ENCODE peak calls at places on chromosomes 1 and 21, in seven cellular contexts. One of them, this sample, is unnamed.

GRCh38 chr21:43657355-43658093 is 1.8 kb downstream of the HSF2BP start:
- DNase-seq in tibial artery: no peak
- DNase-seq in GM23338: no peak
- DNase-seq in trophoblast cell: no peak
- DNase-seq in endodermal cell: no peak
- DNase-seq in neuronal stem cell: no peak
- DNase-seq in PC-3: no peak
- DNase-seq in this sample: no peak

GRCh38 chr1:93623875-93624274 is 57.8 kb downstream of the BCAR3 start:
- DNase-seq in tibial artery: no peak
- DNase-seq in GM23338: no peak
- DNase-seq in trophoblast cell: peak; percentile 59
- DNase-seq in endodermal cell: no peak
- DNase-seq in neuronal stem cell: no peak
- DNase-seq in PC-3: peak; percentile 67
- DNase-seq in this sample: peak; percentile 75

GRCh38 chr1:212731630-212732029 is 32.0 kb upstream of the BATF3 start:
- DNase-seq in tibial artery: no peak
- DNase-seq in GM23338: no peak
- DNase-seq in trophoblast cell: no peak
- DNase-seq in endodermal cell: no peak
- DNase-seq in neuronal stem cell: no peak
- DNase-seq in PC-3: no peak
- DNase-seq in this sample: no peak

GRCh38 chr21:21860888-21861287 is 862.7 kb downstream of the NCAM2 start:
- DNase-seq in tibial artery: no peak
- DNase-seq in GM23338: no peak
- DNase-seq in trophoblast cell: peak; percentile 7
- DNase-seq in endodermal cell: no peak
- DNase-seq in neuronal stem cell: no peak
- DNase-seq in PC-3: peak; percentile 12
- DNase-seq in this sample: peak; percentile 0

GRCh38 chr1:29800522-29800956 is 564.2 kb downstream of the PTPRU start:
- DNase-seq in tibial artery: no peak
- DNase-seq in GM23338: no peak
- DNase-seq in trophoblast cell: no peak
- DNase-seq in endodermal cell: no peak
- DNase-seq in neuronal stem cell: no peak
- DNase-seq in PC-3: peak; percentile 52
- DNase-seq in this sample: peak; percentile 76

GRCh38 chr1:51344602-51345299 is 14.4 kb upstream of the TTC39A start:
- DNase-seq in tibial artery: no peak
- DNase-seq in GM23338: peak; percentile 69
- DNase-seq in trophoblast cell: peak; percentile 54
- DNase-seq in endodermal cell: peak; percentile 89
- DNase-seq in neuronal stem cell: no peak
- DNase-seq in PC-3: peak; percentile 43
- DNase-seq in this sample: no peak

GRCh38 chr1:162972768-162973167 is 96.4 kb upstream of the RGS4 start:
- DNase-seq in tibial artery: no peak
- DNase-seq in GM23338: no peak
- DNase-seq in trophoblast cell: no peak
- DNase-seq in endodermal cell: no peak
- DNase-seq in neuronal stem cell: no peak
- DNase-seq in PC-3: no peak
- DNase-seq in this sample: no peak

GRCh38 chr21:37101384-37101783 is 28.3 kb downstream of the TTC3 start:
- DNase-seq in tibial artery: no peak
- DNase-seq in GM23338: no peak
- DNase-seq in trophoblast cell: no peak
- DNase-seq in endodermal cell: no peak
- DNase-seq in neuronal stem cell: no peak
- DNase-seq in PC-3: peak; percentile 12
- DNase-seq in this sample: peak; percentile 52

GRCh38 chr1:95716097-95716496 is 482.1 kb downstream of the RWDD3 start:
- DNase-seq in tibial artery: no peak
- DNase-seq in GM23338: no peak
- DNase-seq in trophoblast cell: no peak
- DNase-seq in endodermal cell: no peak
- DNase-seq in neuronal stem cell: no peak
- DNase-seq in PC-3: peak; percentile 11
- DNase-seq in this sample: peak; percentile 37

GRCh38 chr1:29826646-29827045 is 590.3 kb downstream of the PTPRU start:
- DNase-seq in tibial artery: no peak
- DNase-seq in GM23338: no peak
- DNase-seq in trophoblast cell: no peak
- DNase-seq in endodermal cell: no peak
- DNase-seq in neuronal stem cell: no peak
- DNase-seq in PC-3: no peak
- DNase-seq in this sample: no peak

GRCh38 chr1:44678120-44678519 is 3.6 kb downstream of the ARMH1 start:
- DNase-seq in tibial artery: no peak
- DNase-seq in GM23338: no peak
- DNase-seq in trophoblast cell: no peak
- DNase-seq in endodermal cell: no peak
- DNase-seq in neuronal stem cell: no peak
- DNase-seq in PC-3: no peak
- DNase-seq in this sample: no peak
- H3K4me3 ChIP-seq in tibial artery: no peak overlapping the region
- H3K4me3 ChIP-seq in GM23338: no peak overlapping the region
- H3K4me3 ChIP-seq in trophoblast cell: no peak overlapping the region
- H3K4me3 ChIP-seq in endodermal cell: no peak overlapping the region
- H3K4me3 ChIP-seq in neuronal stem cell: no peak overlapping the region
- H3K4me3 ChIP-seq in PC-3: no peak overlapping the region
- H3K4me3 ChIP-seq in this sample: no peak overlapping the region

GRCh38 chr1:28279721-28280120 is 20.4 kb downstream of the SESN2 start:
- DNase-seq in tibial artery: no peak
- DNase-seq in GM23338: no peak
- DNase-seq in trophoblast cell: peak; percentile 74
- DNase-seq in endodermal cell: no peak
- DNase-seq in neuronal stem cell: no peak
- DNase-seq in PC-3: no peak
- DNase-seq in this sample: no peak
- H3K36me3 ChIP-seq in tibial artery: peaks cover 52% of the 10 kb centered on the region
- H3K36me3 ChIP-seq in GM23338: peaks cover 48% of the 10 kb centered on the region
- H3K36me3 ChIP-seq in trophoblast cell: peaks cover 49% of the 10 kb centered on the region
- H3K36me3 ChIP-seq in endodermal cell: peaks cover 67% of the 10 kb centered on the region
- H3K36me3 ChIP-seq in neuronal stem cell: peaks cover 84% of the 10 kb centered on the region
- H3K36me3 ChIP-seq in PC-3: no peaks in the 10 kb centered on the region
- H3K36me3 ChIP-seq in this sample: peaks cover 40% of the 10 kb centered on the region

GRCh38 chr1:233615571-233615970 is 1.7 kb downstream of the KCNK1 start:
- DNase-seq in tibial artery: no peak
- DNase-seq in GM23338: no peak
- DNase-seq in trophoblast cell: peak; percentile 14
- DNase-seq in endodermal cell: no peak
- DNase-seq in neuronal stem cell: no peak
- DNase-seq in PC-3: peak; percentile 54
- DNase-seq in this sample: peak; percentile 73
- H3K4me3 ChIP-seq in tibial artery: no peak overlapping the region
- H3K4me3 ChIP-seq in GM23338: peak overlapping the region; percentile 96
- H3K4me3 ChIP-seq in trophoblast cell: peak overlapping the region; percentile 82
- H3K4me3 ChIP-seq in endodermal cell: peak overlapping the region; percentile 95
- H3K4me3 ChIP-seq in neuronal stem cell: no peak overlapping the region
- H3K4me3 ChIP-seq in PC-3: peak overlapping the region; percentile 90
- H3K4me3 ChIP-seq in this sample: peak overlapping the region; percentile 61

GRCh38 chr21:46379105-46379504 is 55.1 kb downstream of the PCNT start:
- DNase-seq in tibial artery: no peak
- DNase-seq in GM23338: no peak
- DNase-seq in trophoblast cell: no peak
- DNase-seq in endodermal cell: no peak
- DNase-seq in neuronal stem cell: no peak
- DNase-seq in PC-3: no peak
- DNase-seq in this sample: no peak

GRCh38 chr21:46377789-46378188 is 53.8 kb downstream of the PCNT start:
- DNase-seq in tibial artery: no peak
- DNase-seq in GM23338: no peak
- DNase-seq in trophoblast cell: peak; percentile 14
- DNase-seq in endodermal cell: no peak
- DNase-seq in neuronal stem cell: no peak
- DNase-seq in PC-3: no peak
- DNase-seq in this sample: peak; percentile 50

GRCh38 chr21:46379691-46380090 is 55.7 kb downstream of the PCNT start:
- DNase-seq in tibial artery: no peak
- DNase-seq in GM23338: no peak
- DNase-seq in trophoblast cell: no peak
- DNase-seq in endodermal cell: no peak
- DNase-seq in neuronal stem cell: no peak
- DNase-seq in PC-3: no peak
- DNase-seq in this sample: no peak

GRCh38 chr21:46384556-46384955 is 60.6 kb downstream of the PCNT start:
- DNase-seq in tibial artery: no peak
- DNase-seq in GM23338: no peak
- DNase-seq in trophoblast cell: no peak
- DNase-seq in endodermal cell: no peak
- DNase-seq in neuronal stem cell: no peak
- DNase-seq in PC-3: no peak
- DNase-seq in this sample: no peak

DNA sequence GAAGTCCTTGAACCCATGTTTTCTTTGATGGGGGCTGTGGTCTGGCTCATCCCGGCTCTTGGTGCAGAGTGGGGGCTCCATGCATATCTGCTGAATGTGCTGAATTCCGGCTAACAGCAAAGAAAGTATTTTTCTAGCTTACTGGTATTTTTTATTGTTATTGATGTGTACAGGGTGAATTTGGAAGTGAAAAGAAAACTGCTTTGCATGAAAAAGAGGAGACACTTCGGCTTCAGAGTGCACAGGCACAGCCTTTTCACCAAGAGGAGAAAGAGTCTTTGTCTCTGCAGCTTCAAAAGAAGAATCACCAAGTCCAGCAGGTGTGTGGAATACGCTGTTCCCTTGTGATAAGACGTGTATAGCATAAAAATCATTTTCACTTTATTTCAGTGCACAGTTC is 57.6 kb downstream of the PCNT start:
- DNase-seq in tibial artery: no peak
- DNase-seq in GM23338: no peak
- DNase-seq in trophoblast cell: no peak
- DNase-seq in endodermal cell: no peak
- DNase-seq in neuronal stem cell: no peak
- DNase-seq in PC-3: no peak
- DNase-seq in this sample: no peak
- H3K36me3 ChIP-seq in tibial artery: peaks cover 4% of the 10 kb centered on the region
- H3K36me3 ChIP-seq in GM23338: no peaks in the 10 kb centered on the region
- H3K36me3 ChIP-seq in trophoblast cell: peaks cover 34% of the 10 kb centered on the region
- H3K36me3 ChIP-seq in endodermal cell: peaks cover 30% of the 10 kb centered on the region
- H3K36me3 ChIP-seq in neuronal stem cell: peaks cover 68% of the 10 kb centered on the region
- H3K36me3 ChIP-seq in PC-3: peaks cover 48% of the 10 kb centered on the region
- H3K36me3 ChIP-seq in this sample: peaks cover 5% of the 10 kb centered on the region

GRCh38 chr1:159068877-159069276 is 7.7 kb downstream of the AIM2 start:
- DNase-seq in tibial artery: no peak
- DNase-seq in GM23338: no peak
- DNase-seq in trophoblast cell: peak; percentile 24
- DNase-seq in endodermal cell: no peak
- DNase-seq in neuronal stem cell: no peak
- DNase-seq in PC-3: no peak
- DNase-seq in this sample: peak; percentile 70
- H3K4me3 ChIP-seq in tibial artery: no peak overlapping the region
- H3K4me3 ChIP-seq in GM23338: no peak overlapping the region
- H3K4me3 ChIP-seq in trophoblast cell: no peak overlapping the region
- H3K4me3 ChIP-seq in endodermal cell: no peak overlapping the region
- H3K4me3 ChIP-seq in neuronal stem cell: no peak overlapping the region
- H3K4me3 ChIP-seq in PC-3: no peak overlapping the region
- H3K4me3 ChIP-seq in this sample: no peak overlapping the region

GRCh38 chr1:117894078-117894477 is 35.3 kb downstream of the GDAP2 start:
- DNase-seq in tibial artery: no peak
- DNase-seq in GM23338: no peak
- DNase-seq in trophoblast cell: peak; percentile 38
- DNase-seq in endodermal cell: no peak
- DNase-seq in neuronal stem cell: no peak
- DNase-seq in PC-3: no peak
- DNase-seq in this sample: no peak

GRCh38 chr1:117890452-117890851 is 39.0 kb downstream of the GDAP2 start:
- DNase-seq in tibial artery: no peak
- DNase-seq in GM23338: no peak
- DNase-seq in trophoblast cell: no peak
- DNase-seq in endodermal cell: no peak
- DNase-seq in neuronal stem cell: no peak
- DNase-seq in PC-3: no peak
- DNase-seq in this sample: no peak

GRCh38 chr1:117895482-117896114 is 33.8 kb downstream of the GDAP2 start:
- DNase-seq in tibial artery: peak; percentile 45
- DNase-seq in GM23338: peak; percentile 84
- DNase-seq in trophoblast cell: peak; percentile 90
- DNase-seq in endodermal cell: peak; percentile 78
- DNase-seq in neuronal stem cell: peak; percentile 55
- DNase-seq in PC-3: peak; percentile 89
- DNase-seq in this sample: peak; percentile 72

GRCh38 chr1:117897551-117897950 is 31.9 kb downstream of the GDAP2 start:
- DNase-seq in tibial artery: no peak
- DNase-seq in GM23338: no peak
- DNase-seq in trophoblast cell: peak; percentile 55
- DNase-seq in endodermal cell: no peak
- DNase-seq in neuronal stem cell: no peak
- DNase-seq in PC-3: no peak
- DNase-seq in this sample: no peak

GRCh38 chr1:117892512-117892911 is 36.9 kb downstream of the GDAP2 start:
- DNase-seq in tibial artery: no peak
- DNase-seq in GM23338: no peak
- DNase-seq in trophoblast cell: no peak
- DNase-seq in endodermal cell: no peak
- DNase-seq in neuronal stem cell: no peak
- DNase-seq in PC-3: no peak
- DNase-seq in this sample: no peak
- H3K36me3 ChIP-seq in tibial artery: peaks cover 12% of the 10 kb centered on the region
- H3K36me3 ChIP-seq in GM23338: no peaks in the 10 kb centered on the region
- H3K36me3 ChIP-seq in trophoblast cell: peaks cover 5% of the 10 kb centered on the region
- H3K36me3 ChIP-seq in endodermal cell: peaks cover 33% of the 10 kb centered on the region
- H3K36me3 ChIP-seq in neuronal stem cell: peaks cover 42% of the 10 kb centered on the region
- H3K36me3 ChIP-seq in PC-3: peaks cover 13% of the 10 kb centered on the region
- H3K36me3 ChIP-seq in this sample: peaks cover 2% of the 10 kb centered on the region

GRCh38 chr1:2867087-2867425 is 65.6 kb upstream of the TTC34 start:
- DNase-seq in tibial artery: no peak
- DNase-seq in GM23338: no peak
- DNase-seq in trophoblast cell: no peak
- DNase-seq in endodermal cell: no peak
- DNase-seq in neuronal stem cell: no peak
- DNase-seq in PC-3: no peak
- DNase-seq in this sample: no peak

GRCh38 chr1:2874207-2875165 is 73.0 kb upstream of the TTC34 start:
- DNase-seq in tibial artery: no peak
- DNase-seq in GM23338: no peak
- DNase-seq in trophoblast cell: no peak
- DNase-seq in endodermal cell: no peak
- DNase-seq in neuronal stem cell: no peak
- DNase-seq in PC-3: no peak
- DNase-seq in this sample: no peak

GRCh38 chr1:2867861-2868260 is 66.4 kb upstream of the TTC34 start:
- DNase-seq in tibial artery: no peak
- DNase-seq in GM23338: no peak
- DNase-seq in trophoblast cell: no peak
- DNase-seq in endodermal cell: no peak
- DNase-seq in neuronal stem cell: no peak
- DNase-seq in PC-3: no peak
- DNase-seq in this sample: no peak

GRCh38 chr1:2868571-2868970 is 67.1 kb upstream of the TTC34 start:
- DNase-seq in tibial artery: no peak
- DNase-seq in GM23338: no peak
- DNase-seq in trophoblast cell: no peak
- DNase-seq in endodermal cell: no peak
- DNase-seq in neuronal stem cell: no peak
- DNase-seq in PC-3: no peak
- DNase-seq in this sample: no peak

GRCh38 chr1:2871246-2871815 is 69.8 kb upstream of the TTC34 start:
- DNase-seq in tibial artery: no peak
- DNase-seq in GM23338: no peak
- DNase-seq in trophoblast cell: no peak
- DNase-seq in endodermal cell: no peak
- DNase-seq in neuronal stem cell: no peak
- DNase-seq in PC-3: no peak
- DNase-seq in this sample: no peak
- H3K4me3 ChIP-seq in tibial artery: no peak overlapping the region
- H3K4me3 ChIP-seq in GM23338: no peak overlapping the region
- H3K4me3 ChIP-seq in trophoblast cell: peak overlapping the region; percentile 38
- H3K4me3 ChIP-seq in endodermal cell: no peak overlapping the region
- H3K4me3 ChIP-seq in neuronal stem cell: peak overlapping the region; percentile 9
- H3K4me3 ChIP-seq in PC-3: no peak overlapping the region
- H3K4me3 ChIP-seq in this sample: no peak overlapping the region

This sample was measured in bronchial epithelial cell.